ENCODE peak calls at places on chromosomes 5 and 9, in ten cellular contexts. O is kidney; R is CD8-positive, alpha-beta T cell; X is naive thymus-derived CD4-positive, alpha-beta T cell; S is heart right ventricle; C is iPS DF 6.9; M is K562; N is small intestine; I is transverse colon; P is mesenchymal stem cell. K is an unnamed sample. For H3K36me3 and H3K4me1, the result is how much of the 10 kb centered on the place peaks cover.

GRCh38 chr9:72477862-72478564 is 43.4 kb upstream of the TMC1 start:
- DNase-seq in O (no peak), R (no peak), X (no peak), S (peak), C (no peak), M (peak), N (peak), I (peak), P (peak), K (no peak)

GRCh38 chr5:181136361-181136955 is 5.5 kb upstream of the OR2V1 start:
- DNase-seq in O (no peak), R (no peak), X (no peak), S (no peak), C (no peak), M (no peak), N (no peak), I (no peak), P (no peak), K (no peak)

GRCh38 chr9:68949271-68950000 is 64.5 kb downstream of the PRKACG start:
- DNase-seq in O (no peak), R (peak), X (no peak), S (peak), C (no peak), M (no peak), N (no peak), I (peak), P (no peak), K (no peak)

GRCh38 chr9:119289740-119290139 is 79.5 kb downstream of the BRINP1 start:
- DNase-seq in O (no peak), R (no peak), X (no peak), S (peak), C (no peak), M (peak), N (peak), I (peak), P (peak), K (no peak)

GRCh38 chr9:121814594-121814993 is 163.2 kb downstream of the DAB2IP start:
- DNase-seq in O (no peak), R (no peak), X (no peak), S (no peak), C (no peak), M (no peak), N (no peak), I (no peak), P (no peak), K (no peak)

GRCh38 chr5:134437340-134438267 is 25.9 kb upstream of the CDKN2AIPNL start:
- DNase-seq in O (no peak), R (no peak), X (no peak), S (no peak), C (no peak), M (peak), N (no peak), I (no peak), P (no peak), K (no peak)

GRCh38 chr9:978117-978830 is 1.8 kb downstream of the DMRT3 start:
- DNase-seq in O (no peak), R (no peak), X (no peak), S (no peak), C (no peak), M (no peak), N (no peak), I (no peak), P (no peak), K (no peak)

GRCh38 chr5:54024466-54024865 is 285.9 kb downstream of the ARL15 start:
- DNase-seq in O (no peak), R (no peak), X (no peak), S (no peak), C (no peak), M (no peak), N (no peak), I (no peak), P (peak), K (no peak)

GRCh38 chr5:124395899-124396298 is 350.5 kb downstream of the ZNF608 start:
- DNase-seq in O (no peak), R (no peak), X (no peak), S (no peak), C (no peak), M (no peak), N (no peak), I (no peak), P (no peak), K (no peak)

GRCh38 chr5:56273376-56274005 is 40.4 kb upstream of the ANKRD55 start:
- DNase-seq in O (no peak), R (no peak), X (no peak), S (no peak), C (no peak), M (no peak), N (no peak), I (no peak), P (no peak), K (no peak)

GRCh38 chr5:66869347-66869746 is 273.2 kb downstream of the MAST4 start:
- DNase-seq in O (no peak), R (no peak), X (no peak), S (no peak), C (no peak), M (no peak), N (no peak), I (no peak), P (no peak), K (no peak)

GRCh38 chr9:116576386-116576785 is 110.7 kb upstream of the TRIM32 start:
- DNase-seq in O (no peak), R (no peak), X (no peak), S (no peak), C (no peak), M (no peak), N (no peak), I (no peak), P (no peak), K (no peak)

GRCh38 chr5:143645356-143645755 is 166.6 kb upstream of the HMHB1 start:
- DNase-seq in O (no peak), R (no peak), X (no peak), S (no peak), C (no peak), M (no peak), N (no peak), I (no peak), P (no peak), K (no peak)

DNA sequence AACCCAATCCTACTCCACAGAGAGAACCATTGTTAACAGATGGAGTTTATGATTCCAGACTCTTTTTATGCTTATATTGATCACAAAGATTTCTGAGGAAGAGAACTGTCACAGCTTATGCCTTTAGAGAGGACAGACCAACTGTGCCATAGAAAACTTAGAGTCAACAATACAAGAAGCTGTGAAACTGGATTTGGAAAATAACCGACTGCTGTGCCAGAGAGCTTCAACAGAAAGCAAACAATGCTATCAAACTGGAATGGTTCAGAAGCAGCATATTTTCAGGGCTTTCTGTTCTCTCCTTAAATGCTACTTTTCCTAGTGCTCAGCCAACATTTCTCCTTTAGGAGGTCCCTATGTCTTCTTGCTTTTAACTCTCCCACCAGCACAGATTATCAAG is 5.0 kb downstream of the DCTN4 start:
- DNase-seq in O (no peak), R (no peak), X (no peak), S (no peak), C (no peak), M (no peak), N (no peak), I (no peak), P (no peak), K (no peak)
- H3K36me3 ChIP-seq in O (under half), R (under half), X (half or more), S (half or more), C (under half), M (half or more), N (under half), I (under half), P (half or more), K (half or more)

GRCh38 chr9:3180696-3181048 is 336.8 kb upstream of the PUM3 start:
- DNase-seq in O (no peak), R (no peak), X (no peak), S (no peak), C (no peak), M (no peak), N (no peak), I (no peak), P (no peak), K (no peak)
- H3K4me3 ChIP-seq in O (no peak), R (no peak), X (no peak), S (peak), C (peak), M (no peak), N (no peak), I (peak), P (no peak), K (peak)

GRCh38 chr5:81719743-81720142 is 31.2 kb downstream of the SSBP2 start:
- DNase-seq in O (no peak), R (no peak), X (no peak), S (no peak), C (no peak), M (no peak), N (no peak), I (no peak), P (no peak), K (no peak)

GRCh38 chr5:81717221-81717620 is 33.7 kb downstream of the SSBP2 start:
- DNase-seq in O (no peak), R (no peak), X (no peak), S (no peak), C (no peak), M (no peak), N (no peak), I (no peak), P (peak), K (no peak)

GRCh38 chr5:81721049-81721448 is 29.8 kb downstream of the SSBP2 start:
- DNase-seq in O (no peak), R (no peak), X (no peak), S (no peak), C (no peak), M (no peak), N (no peak), I (no peak), P (no peak), K (no peak)

GRCh38 chr5:81718300-81718699 is 32.6 kb downstream of the SSBP2 start:
- DNase-seq in O (no peak), R (no peak), X (no peak), S (no peak), C (no peak), M (peak), N (no peak), I (no peak), P (peak), K (peak)

DNA sequence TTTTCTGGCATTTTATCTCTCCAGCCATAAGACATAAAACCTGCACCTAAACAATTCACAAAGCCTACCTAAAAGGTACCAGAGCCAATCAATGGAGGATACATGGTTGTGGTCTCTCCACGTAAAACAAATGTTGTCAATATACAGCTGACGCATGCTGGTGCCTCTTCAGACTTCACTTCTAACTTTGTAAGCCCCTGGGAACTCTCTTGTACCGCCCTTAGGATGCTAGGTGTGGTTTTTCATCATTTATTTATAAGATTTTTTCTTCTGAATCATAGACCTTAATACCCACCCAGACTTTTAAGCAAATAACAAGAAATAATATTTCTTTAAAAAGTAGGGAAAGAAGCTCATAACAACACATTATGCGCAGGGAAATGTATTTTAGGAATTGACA is 33.1 kb downstream of the SSBP2 start:
- DNase-seq in O (no peak), R (no peak), X (no peak), S (no peak), C (no peak), M (no peak), N (no peak), I (no peak), P (peak), K (no peak)
- H3K4me1 ChIP-seq in O (under half), R (under half), X (under half), S (under half), C (under half), M (under half), N (under half), I (under half), P (under half), K (under half)

GRCh38 chr9:70772591-70772990 is 348.8 kb downstream of the TRPM3 start:
- DNase-seq in O (no peak), R (no peak), X (no peak), S (no peak), C (no peak), M (no peak), N (no peak), I (no peak), P (no peak), K (no peak)
- H3K36me3 ChIP-seq in O (under half), R (under half), X (under half), S (under half), C (under half), M (under half), N (under half), I (under half), P (under half), K (under half)

GRCh38 chr5:10753178-10753577 is 7.9 kb downstream of the DAP start:
- DNase-seq in O (no peak), R (no peak), X (no peak), S (no peak), C (no peak), M (no peak), N (peak), I (no peak), P (no peak), K (no peak)

GRCh38 chr5:10760033-10760975 is 730 bp downstream of the DAP start:
- DNase-seq in O (no peak), R (no peak), X (no peak), S (peak), C (no peak), M (no peak), N (peak), I (peak), P (peak), K (no peak)

GRCh38 chr5:10759111-10759510 is 1.9 kb downstream of the DAP start:
- DNase-seq in O (no peak), R (no peak), X (no peak), S (no peak), C (no peak), M (no peak), N (peak), I (peak), P (no peak), K (no peak)

GRCh38 chr5:10757043-10757442 is 4.0 kb downstream of the DAP start:
- DNase-seq in O (no peak), R (no peak), X (no peak), S (no peak), C (no peak), M (no peak), N (no peak), I (no peak), P (no peak), K (no peak)

GRCh38 chr5:10756539-10756938 is 4.5 kb downstream of the DAP start:
- DNase-seq in O (no peak), R (no peak), X (no peak), S (no peak), C (no peak), M (no peak), N (no peak), I (no peak), P (no peak), K (no peak)
- H3K4me3 ChIP-seq in O (no peak), R (no peak), X (no peak), S (no peak), C (no peak), M (no peak), N (no peak), I (no peak), P (no peak), K (no peak)

DNA sequence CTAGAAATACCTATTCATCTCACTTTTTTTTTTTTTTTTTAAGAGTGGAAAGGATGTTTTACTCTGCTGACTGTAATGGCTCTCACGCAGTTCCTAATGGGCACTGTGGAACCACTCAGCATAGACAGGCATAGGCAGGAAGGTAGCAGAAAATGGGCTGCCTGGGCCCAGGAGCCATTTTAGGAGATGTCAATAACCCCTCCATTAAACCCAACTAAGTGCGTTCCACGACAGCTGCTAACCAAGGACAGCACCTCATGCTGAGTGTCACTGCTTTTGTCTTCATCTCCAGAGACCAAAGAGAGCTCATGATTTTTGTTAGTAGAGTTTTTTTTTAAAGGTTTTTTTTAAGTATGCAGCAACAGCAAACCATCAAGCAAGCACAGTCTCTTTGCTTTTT is 15.3 kb downstream of the MAP1B start:
- DNase-seq in O (no peak), R (no peak), X (no peak), S (no peak), C (no peak), M (no peak), N (no peak), I (no peak), P (no peak), K (no peak)
- H3K4me1 ChIP-seq in O (under half), R (under half), X (under half), S (under half), C (under half), M (under half), N (under half), I (under half), P (under half), K (under half)

DNA sequence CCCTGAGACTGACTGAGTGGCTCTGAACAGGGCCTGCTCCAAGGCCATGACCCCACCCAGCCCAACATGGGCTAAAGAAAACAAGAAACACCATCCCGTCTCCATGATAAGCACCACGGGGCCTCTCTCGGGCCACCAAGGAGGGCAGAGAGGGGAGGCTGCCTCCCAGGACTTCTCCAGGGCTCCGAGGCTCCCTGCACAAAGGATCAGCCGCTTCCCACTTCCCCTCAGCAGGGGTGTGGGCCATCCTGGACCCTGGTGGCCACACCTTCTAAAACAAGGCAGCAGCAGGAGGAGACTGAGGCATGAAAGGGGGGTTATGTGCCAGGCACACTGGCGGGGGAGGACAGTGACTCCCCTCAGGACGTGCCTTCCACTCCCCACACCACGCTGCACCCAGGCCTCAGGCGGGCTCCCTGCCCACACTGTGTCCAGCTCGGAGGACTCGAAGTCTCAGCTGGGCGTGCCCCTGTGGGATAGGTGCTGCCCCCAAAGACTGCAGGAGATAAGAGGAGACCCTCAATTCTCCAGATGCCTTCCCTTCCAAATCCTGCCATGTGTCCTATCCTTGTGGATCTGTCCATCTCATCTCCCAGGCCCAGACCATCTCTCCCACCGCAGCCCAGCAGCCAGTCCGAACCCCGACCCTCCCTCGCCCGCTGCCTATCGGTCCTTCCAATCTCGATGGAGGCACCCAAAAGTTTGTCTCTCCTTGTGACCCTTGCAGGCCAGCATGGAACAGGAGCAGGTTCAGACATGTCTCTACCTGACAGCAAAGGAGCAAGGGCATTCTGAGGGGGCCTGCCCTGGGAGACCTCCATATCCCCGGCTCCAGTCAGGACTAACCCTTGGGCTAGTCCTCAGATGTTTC is 51.2 kb downstream of the SEMA4D start:
- DNase-seq in O (peak), R (no peak), X (no peak), S (no peak), C (no peak), M (no peak), N (no peak), I (no peak), P (no peak), K (no peak)
- H3K36me3 ChIP-seq in O (under half), R (under half), X (under half), S (under half), C (under half), M (under half), N (under half), I (under half), P (under half), K (under half)

GRCh38 chr5:62312036-62312435 is 6.0 kb downstream of the KIF2A start:
- DNase-seq in O (no peak), R (no peak), X (no peak), S (no peak), C (no peak), M (no peak), N (no peak), I (no peak), P (peak), K (no peak)
- H3K4me3 ChIP-seq in O (no peak), R (no peak), X (no peak), S (no peak), C (no peak), M (no peak), N (no peak), I (no peak), P (no peak), K (no peak)

GRCh38 chr5:131277415-131277814 is 13.6 kb downstream of the CDC42SE2 start:
- DNase-seq in O (no peak), R (no peak), X (no peak), S (no peak), C (no peak), M (no peak), N (no peak), I (no peak), P (no peak), K (no peak)
- H3K4me1 ChIP-seq in O (under half), R (half or more), X (half or more), S (half or more), C (under half), M (under half), N (under half), I (half or more), P (under half), K (under half)

K was measured in NT2/D1.